ENCODE peak calls at places on chromosomes 3 and 15, in nine cellular contexts. Z is immature natural killer cell, Q is heart left ventricle, W is Right ventricle myocardium superior, P is mesothelial cell of epicardium, F is SIG-M5, M is H9, O is NCI-H1092 treated with DMSO at 0.1 percent for 48 hours, R is HFF-Myc. L is an unnamed sample.

GRCh38 chr3:10272977-10273376 is 19.8 kb downstream of the GHRL start:
- DNase-seq in Z (no peak), Q (no peak), W (no peak), P (no peak), F (no peak), M (no peak), O (no peak), R (no peak), L (no peak)

GRCh38 chr3:76965122-76965725 is 74.7 kb upstream of the ROBO2 start:
- DNase-seq in Z (no peak), Q (no peak), W (no peak), P (no peak), F (no peak), M (no peak), O (no peak), R (no peak), L (no peak)

GRCh38 chr3:53753518-53754183 is 92.6 kb downstream of the CHDH start:
- DNase-seq in Z (peak), Q (no peak), W (no peak), P (no peak), F (no peak), M (no peak), O (no peak), R (no peak), L (no peak)

GRCh38 chr3:194140520-194141414 is 4.8 kb downstream of the HES1 start:
- DNase-seq in Z (peak), Q (peak), W (peak), P (peak), F (no peak), M (peak), O (peak), R (no peak), L (peak)

GRCh38 chr3:188326111-188326510 is 172.2 kb downstream of the LPP start:
- DNase-seq in Z (no peak), Q (no peak), W (no peak), P (no peak), F (no peak), M (no peak), O (no peak), R (no peak), L (no peak)

GRCh38 chr15:29854413-29854812 is 32.1 kb upstream of the TJP1 start:
- DNase-seq in Z (no peak), Q (no peak), W (no peak), P (no peak), F (no peak), M (no peak), O (no peak), R (no peak), L (no peak)

GRCh38 chr15:101554115-101554915 is 64.8 kb upstream of the PCSK6 start:
- DNase-seq in Z (no peak), Q (no peak), W (no peak), P (no peak), F (no peak), M (no peak), O (no peak), R (no peak), L (no peak)

GRCh38 chr3:129050556-129051295 is 9.9 kb upstream of the GP9 start:
- DNase-seq in Z (no peak), Q (no peak), W (peak), P (no peak), F (no peak), M (no peak), O (no peak), R (no peak), L (no peak)

GRCh38 chr3:172074027-172074426 is 34.6 kb downstream of the FNDC3B start:
- DNase-seq in Z (no peak), Q (no peak), W (no peak), P (no peak), F (peak), M (no peak), O (no peak), R (no peak), L (no peak)

GRCh38 chr3:168156479-168156878 is 60.8 kb upstream of the GOLIM4 start:
- DNase-seq in Z (no peak), Q (no peak), W (no peak), P (no peak), F (no peak), M (no peak), O (no peak), R (no peak), L (no peak)

GRCh38 chr3:71916747-71917369 is 131.9 kb upstream of the PROK2 start:
- DNase-seq in Z (no peak), Q (no peak), W (peak), P (no peak), F (no peak), M (no peak), O (no peak), R (no peak), L (no peak)

GRCh38 chr3:3065876-3066275 is 44.3 kb downstream of the IL5RA start:
- DNase-seq in Z (no peak), Q (no peak), W (no peak), P (no peak), F (no peak), M (no peak), O (no peak), R (no peak), L (no peak)

GRCh38 chr15:38074029-38074428 is 139.6 kb downstream of the TMCO5A start:
- DNase-seq in Z (no peak), Q (no peak), W (no peak), P (no peak), F (no peak), M (no peak), O (no peak), R (no peak), L (no peak)

GRCh38 chr3:35931867-35932266 is 292.5 kb downstream of the ARPP21 start:
- DNase-seq in Z (no peak), Q (no peak), W (no peak), P (no peak), F (no peak), M (no peak), O (no peak), R (no peak), L (no peak)

GRCh38 chr15:53401503-53401902 is 358.0 kb downstream of the WDR72 start:
- DNase-seq in Z (no peak), Q (no peak), W (no peak), P (no peak), F (no peak), M (no peak), O (no peak), R (no peak), L (no peak)

GRCh38 chr3:5115506-5116162 is 6.5 kb upstream of the ARL8B start:
- DNase-seq in Z (no peak), Q (no peak), W (no peak), P (no peak), F (no peak), M (no peak), O (no peak), R (no peak), L (no peak)

GRCh38 chr3:32406481-32407408 is 15.1 kb downstream of the CMTM7 start:
- DNase-seq in Z (no peak), Q (no peak), W (no peak), P (no peak), F (peak), M (no peak), O (no peak), R (no peak), L (no peak)

GRCh38 chr3:16836505-16837237 is 48.1 kb upstream of the PLCL2 start:
- DNase-seq in Z (no peak), Q (no peak), W (no peak), P (no peak), F (no peak), M (no peak), O (no peak), R (no peak), L (no peak)

GRCh38 chr3:37123292-37123691 is 51.1 kb downstream of the LRRFIP2 start:
- DNase-seq in Z (no peak), Q (no peak), W (no peak), P (no peak), F (no peak), M (no peak), O (no peak), R (no peak), L (no peak)

GRCh38 chr15:85394552-85395333 is 14.3 kb downstream of the AKAP13 start:
- DNase-seq in Z (no peak), Q (no peak), W (no peak), P (no peak), F (no peak), M (no peak), O (no peak), R (no peak), L (no peak)

GRCh38 chr15:66617137-66618090 is 51.6 kb upstream of the LCTL start:
- DNase-seq in Z (no peak), Q (peak), W (peak), P (no peak), F (peak), M (no peak), O (no peak), R (no peak), L (peak)

GRCh38 chr3:190747566-190747965 is 114.9 kb downstream of the GMNC start:
- DNase-seq in Z (no peak), Q (no peak), W (no peak), P (no peak), F (no peak), M (no peak), O (no peak), R (no peak), L (no peak)

GRCh38 chr15:38879909-38880471 is 315.4 kb upstream of the RASGRP1 start:
- DNase-seq in Z (no peak), Q (no peak), W (peak), P (no peak), F (no peak), M (no peak), O (no peak), R (no peak), L (peak)

GRCh38 chr3:66431494-66431893 is 69.3 kb downstream of the LRIG1 start:
- DNase-seq in Z (no peak), Q (no peak), W (no peak), P (no peak), F (no peak), M (no peak), O (no peak), R (no peak), L (no peak)

GRCh38 chr15:31502541-31503229 is 176.1 kb downstream of the KLF13 start:
- DNase-seq in Z (no peak), Q (no peak), W (no peak), P (no peak), F (no peak), M (peak), O (no peak), R (no peak), L (no peak)

GRCh38 chr15:74610302-74610951 is 5.2 kb upstream of the CLK3 start:
- DNase-seq in Z (no peak), Q (peak), W (peak), P (no peak), F (no peak), M (no peak), O (no peak), R (no peak), L (peak)

GRCh38 chr3:13782501-13782900 is 97.4 kb downstream of the WNT7A start:
- DNase-seq in Z (no peak), Q (no peak), W (no peak), P (no peak), F (no peak), M (no peak), O (no peak), R (no peak), L (no peak)

GRCh38 chr15:80461370-80462060 is 57.3 kb downstream of the ARNT2 start:
- DNase-seq in Z (no peak), Q (no peak), W (peak), P (no peak), F (no peak), M (no peak), O (no peak), R (no peak), L (no peak)

GRCh38 chr3:13205567-13206143 is 132.4 kb upstream of the IQSEC1 start:
- DNase-seq in Z (no peak), Q (no peak), W (no peak), P (no peak), F (no peak), M (no peak), O (no peak), R (no peak), L (no peak)

GRCh38 chr3:8658326-8659212 is 14.0 kb upstream of the SSUH2 start:
- DNase-seq in Z (peak), Q (peak), W (peak), P (peak), F (no peak), M (no peak), O (no peak), R (no peak), L (peak)